ENCODE peak calls at places on chromosomes 5 and 9, in seven cellular contexts. Q is HFF-Myc, F is GM23338, W is GM13977, O is prostate gland, R is nephron progenitor cell, G is fibroblast of pulmonary artery. K is an unnamed sample.

GRCh38 chr5:75461679-75462078 is 49.8 kb downstream of the CERT1 start:
- DNase-seq in W (no peak), Q (no peak), F (no peak), G (peak), O (no peak), R (no peak), K (no peak)

GRCh38 chr9:110125763-110126351 is 82.1 kb downstream of the C9orf152 start:
- DNase-seq in W (no peak), F (no peak), Q (no peak), O (no peak), G (no peak), R (no peak), K (no peak)

GRCh38 chr9:114140850-114141249 is 14.5 kb upstream of the COL27A1 start:
- DNase-seq in F (no peak), W (no peak), Q (no peak), R (no peak), G (no peak), O (no peak), K (no peak)

GRCh38 chr9:83544002-83544698 is 5.9 kb upstream of the FRMD3 start:
- DNase-seq in G (peak), F (peak), Q (peak), R (peak), W (peak), O (no peak), K (peak)

GRCh38 chr5:122182491-122182921 is 53.2 kb downstream of the ZNF474 start:
- DNase-seq in G (peak), O (peak), R (no peak), F (peak), Q (no peak), W (no peak), K (no peak)

GRCh38 chr5:78627175-78627574 is 21.4 kb downstream of the LHFPL2 start:
- DNase-seq in R (no peak), G (peak), W (no peak), O (no peak), Q (no peak), F (no peak), K (no peak)

GRCh38 chr5:117667105-117667504 is 1092.5 kb upstream of the SEMA6A start:
- DNase-seq in R (no peak), G (no peak), F (peak), W (no peak), O (no peak), Q (no peak), K (no peak)

GRCh38 chr9:123049589-123050222 is 16.2 kb downstream of the GPR21 start:
- DNase-seq in G (peak), Q (peak), W (no peak), R (no peak), F (no peak), O (peak), K (no peak)

GRCh38 chr5:137695651-137696428 is 40.0 kb downstream of the KLHL3 start:
- DNase-seq in O (no peak), F (peak), R (no peak), W (no peak), Q (no peak), G (no peak), K (no peak)

GRCh38 chr9:131019387-131020239 is 10.6 kb downstream of the LAMC3 start:
- DNase-seq in Q (peak), W (no peak), G (no peak), F (no peak), R (no peak), O (peak), K (no peak)

GRCh38 chr5:132410451-132411381 is 41.2 kb downstream of the SLC22A5 start:
- DNase-seq in Q (no peak), R (peak), F (peak), W (peak), G (peak), O (peak), K (peak)

GRCh38 chr5:122997294-122997693 is 39.2 kb downstream of the PPIC start:
- DNase-seq in G (no peak), O (no peak), R (no peak), Q (no peak), W (no peak), F (peak), K (no peak)

GRCh38 chr9:26131891-26132290 is 453.6 kb upstream of the TUSC1 start:
- DNase-seq in F (no peak), O (no peak), W (no peak), G (peak), R (no peak), Q (no peak), K (no peak)

GRCh38 chr9:86573886-86574285 is 219.7 kb upstream of the TUT7 start:
- DNase-seq in G (no peak), Q (no peak), F (no peak), R (no peak), O (no peak), W (no peak), K (peak)

GRCh38 chr5:127586371-127586770 is 62.5 kb upstream of the CTXN3 start:
- DNase-seq in O (no peak), G (peak), F (no peak), Q (no peak), W (no peak), R (no peak), K (no peak)

GRCh38 chr9:129362287-129363098 is 184.4 kb upstream of the IER5L start:
- DNase-seq in O (peak), G (no peak), F (no peak), W (no peak), R (no peak), Q (no peak), K (no peak)

GRCh38 chr5:96807099-96807654 is 568 bp downstream of the ERAP1 start:
- DNase-seq in O (peak), W (peak), R (peak), F (peak), Q (peak), G (peak), K (no peak)

GRCh38 chr9:113941056-113941455 is 64.9 kb downstream of the ZNF618 start:
- DNase-seq in W (no peak), G (peak), Q (no peak), O (no peak), F (no peak), R (no peak), K (no peak)

GRCh38 chr5:141637266-141637692 is 482 bp downstream of the RELL2 start:
- DNase-seq in R (peak), Q (no peak), O (peak), F (peak), W (peak), G (no peak), K (no peak)

GRCh38 chr9:7536310-7536939 is 263.2 kb downstream of the DMAC1 start:
- DNase-seq in F (peak), O (peak), Q (peak), G (peak), W (peak), R (peak), K (peak)

GRCh38 chr9:86246752-86247161 is 12.7 kb downstream of the C9orf153 start:
- DNase-seq in Q (no peak), F (peak), R (peak), G (no peak), O (no peak), W (peak), K (no peak)

GRCh38 chr9:36870960-36871359 is 163.1 kb downstream of the PAX5 start:
- DNase-seq in W (no peak), O (no peak), Q (no peak), R (no peak), G (no peak), F (no peak), K (no peak)

GRCh38 chr9:138053996-138054752 is 176.6 kb downstream of the CACNA1B start:
- DNase-seq in W (no peak), G (no peak), O (no peak), R (no peak), F (no peak), Q (no peak), K (no peak)

GRCh38 chr5:88671808-88672499 is 211.0 kb downstream of the MEF2C start:
- DNase-seq in F (peak), W (no peak), G (no peak), O (no peak), Q (no peak), R (no peak), K (no peak)

GRCh38 chr5:119897537-119898370 is 268.4 kb downstream of the FAM170A start:
- DNase-seq in R (no peak), F (no peak), G (no peak), W (no peak), O (no peak), Q (no peak), K (no peak)

GRCh38 chr5:42090162-42090561 is 165.1 kb downstream of the FBXO4 start:
- DNase-seq in F (no peak), R (no peak), O (no peak), G (no peak), W (no peak), Q (no peak), K (no peak)

GRCh38 chr5:112417931-112418358 is 1.1 kb downstream of the EPB41L4A start:
- DNase-seq in W (peak), R (peak), G (peak), O (peak), Q (no peak), F (peak), K (no peak)

GRCh38 chr5:149546974-149547373 is 4.3 kb downstream of the CSNK1A1 start:
- DNase-seq in R (no peak), F (no peak), O (peak), G (no peak), Q (no peak), W (no peak), K (no peak)

GRCh38 chr9:130186839-130187522 is 14.8 kb downstream of the NCS1 start:
- DNase-seq in W (no peak), G (peak), Q (no peak), F (peak), R (no peak), O (no peak), K (no peak)

GRCh38 chr5:91189480-91190332 is 193.4 kb downstream of the ARRDC3 start:
- DNase-seq in F (no peak), R (no peak), Q (peak), W (no peak), O (no peak), G (peak), K (peak)

GRCh38 chr9:114046876-114047275 is 31.2 kb downstream of the AMBP start:
- DNase-seq in W (no peak), Q (peak), O (no peak), G (peak), F (no peak), R (no peak), K (no peak)

GRCh38 chr5:166594552-166594951 is 1696.9 kb upstream of the WWC1 start:
- DNase-seq in F (no peak), Q (no peak), R (no peak), O (no peak), W (no peak), G (no peak), K (no peak)
- TF ChIP-seq CTCF in F (no peak), Q (no peak), R (no peak), O (no peak), W (no peak), G (no peak), K (no peak)

GRCh38 chr9:126661122-126661520 is 47.4 kb downstream of the LMX1B start:
- DNase-seq in G (no peak), R (no peak), W (no peak), O (no peak), F (no peak), Q (no peak), K (no peak)

GRCh38 chr9:126663661-126664072 is 49.9 kb downstream of the LMX1B start:
- DNase-seq in F (no peak), G (no peak), R (no peak), Q (no peak), O (no peak), W (no peak), K (no peak)

GRCh38 chr9:126658964-126659555 is 45.3 kb downstream of the LMX1B start:
- DNase-seq in G (no peak), Q (no peak), O (no peak), W (no peak), F (no peak), R (no peak), K (no peak)

GRCh38 chr9:126664893-126665695 is 51.4 kb downstream of the LMX1B start:
- DNase-seq in Q (no peak), F (peak), G (no peak), O (peak), W (no peak), R (peak), K (no peak)

GRCh38 chr9:126661521-126662251 is 48.0 kb downstream of the LMX1B start:
- DNase-seq in Q (no peak), W (no peak), G (peak), R (no peak), F (peak), O (no peak), K (no peak)
- TF ChIP-seq CTCF in Q (no peak), W (no peak), G (no peak), R (no peak), F (peak), O (no peak), K (no peak)

DNA sequence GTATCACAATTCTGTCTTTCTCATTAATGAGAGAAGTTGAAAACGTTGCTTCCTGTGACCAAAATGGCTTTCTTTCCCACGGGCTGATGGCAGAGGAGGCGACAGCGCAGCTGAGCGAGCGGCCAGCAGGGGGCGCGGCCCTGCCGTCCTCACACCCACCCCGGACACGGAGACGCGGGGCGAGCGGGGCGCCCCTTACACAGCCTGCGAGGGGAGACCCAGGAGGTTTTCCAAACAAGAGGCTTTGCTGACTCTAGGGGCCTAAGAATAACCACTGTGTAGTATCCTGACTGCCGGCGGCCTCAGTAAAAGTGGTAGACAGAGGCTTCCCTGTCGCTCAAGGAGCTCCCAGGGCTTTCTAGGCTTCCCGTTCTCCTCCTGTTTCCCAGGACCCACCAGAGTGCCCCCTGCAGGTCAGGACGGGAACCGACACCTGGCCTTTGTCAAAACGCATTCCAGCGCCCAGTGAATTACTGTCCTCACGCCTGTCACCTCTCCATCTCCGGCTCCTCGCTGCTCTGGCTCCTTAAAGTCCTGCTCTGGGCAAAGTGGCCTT is 27.3 kb upstream of the FGF1 start:
- DNase-seq in Q (peak), F (peak), W (peak), R (peak), O (peak), G (peak), K (peak)
- TF ChIP-seq CTCF in Q (peak), F (peak), W (peak), R (peak), O (peak), G (peak), K (peak)

DNA sequence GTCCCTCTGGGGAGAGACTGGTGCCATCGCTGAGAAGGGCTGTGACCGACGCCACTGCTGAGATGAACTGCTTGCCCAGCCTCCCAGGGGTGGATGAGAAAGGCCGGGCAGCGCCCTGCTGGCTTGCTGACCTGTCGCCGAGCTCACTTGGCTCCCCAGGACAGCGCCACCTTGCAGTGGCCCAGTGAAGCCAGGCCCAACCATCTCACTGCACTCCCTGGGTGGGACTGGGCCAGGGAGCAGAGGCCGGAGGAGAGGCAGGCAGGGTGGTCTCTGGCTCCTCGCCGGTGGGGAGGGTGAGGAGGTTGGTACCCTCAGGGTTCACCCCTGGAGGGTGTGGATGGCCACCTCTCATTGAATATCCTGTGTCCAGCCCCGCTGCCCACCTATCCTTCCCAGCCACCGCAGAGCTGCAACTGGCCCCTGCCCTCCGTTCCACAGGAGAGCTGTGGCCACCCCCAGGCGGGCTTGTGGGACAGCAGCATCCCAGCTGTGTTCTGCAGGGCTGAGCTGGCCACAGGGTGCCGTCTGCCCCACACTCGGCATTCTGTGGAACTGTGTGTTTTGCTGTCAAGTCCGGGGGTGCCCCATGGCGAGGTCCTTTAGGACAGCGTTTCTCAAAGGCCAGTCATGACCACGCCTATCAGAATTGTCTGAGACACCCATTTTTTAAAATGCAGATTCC is 41.0 kb upstream of the FCN2 start:
- DNase-seq in R (peak), F (peak), O (no peak), W (no peak), Q (no peak), G (no peak), K (no peak)
- TF ChIP-seq CTCF in R (peak), F (peak), O (no peak), W (peak), Q (peak), G (no peak), K (no peak)

GRCh38 chr9:18208166-18209059 is 265.5 kb upstream of the ADAMTSL1 start:
- DNase-seq in W (no peak), O (peak), R (peak), G (peak), Q (peak), F (peak), K (no peak)
- TF ChIP-seq CTCF in W (peak), O (no peak), R (peak), G (peak), Q (peak), F (peak), K (peak)

GRCh38 chr5:6525910-6526309 is 77.3 kb downstream of the UBE2QL1 start:
- DNase-seq in R (peak), F (peak), O (peak), G (peak), Q (no peak), W (peak), K (no peak)
- TF ChIP-seq CTCF in R (peak), F (peak), O (no peak), G (no peak), Q (peak), W (peak), K (peak)

DNA sequence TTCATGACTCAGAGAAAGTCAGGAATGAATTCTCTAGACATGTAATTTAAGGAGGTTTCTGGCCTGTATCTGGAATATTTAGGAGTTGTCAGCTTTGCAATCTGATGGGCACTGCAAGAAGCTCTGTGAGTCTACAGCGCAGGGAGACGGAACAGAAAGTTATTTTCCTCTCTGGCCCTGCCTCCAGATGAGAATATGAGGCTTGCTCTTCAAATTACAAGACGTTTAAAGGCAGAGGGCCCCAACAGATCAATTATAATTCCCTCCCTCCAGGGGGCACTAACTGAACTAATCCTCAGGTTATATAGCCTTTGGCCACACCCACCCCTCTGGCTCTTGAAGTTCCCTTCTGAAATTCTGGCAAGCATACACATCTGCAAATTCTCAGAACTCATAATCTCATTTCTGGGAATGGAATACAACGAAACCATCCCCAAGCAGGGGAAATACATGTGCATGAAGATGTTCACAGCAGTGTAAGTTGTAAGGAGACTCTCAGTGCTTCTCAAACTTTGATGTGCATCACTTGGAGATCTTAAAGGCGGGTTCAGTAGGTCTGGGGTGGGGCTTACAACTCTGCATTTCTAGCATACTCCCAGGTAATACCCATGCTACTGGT is 307.6 kb downstream of the CWC27 start:
- DNase-seq in F (peak), G (peak), O (no peak), W (peak), R (no peak), Q (peak), K (peak)
- TF ChIP-seq CTCF in F (peak), G (peak), O (no peak), W (peak), R (no peak), Q (peak), K (peak)

GRCh38 chr9:136031741-136032638 is 63.1 kb downstream of the NACC2 start:
- DNase-seq in W (no peak), G (peak), O (no peak), F (no peak), Q (no peak), R (no peak), K (no peak)
- TF ChIP-seq CTCF in W (no peak), G (no peak), O (no peak), F (no peak), Q (no peak), R (no peak), K (no peak)

GRCh38 chr9:132585954-132586829 is 3.8 kb downstream of the BARHL1 start:
- DNase-seq in R (peak), W (peak), Q (no peak), G (no peak), O (no peak), F (peak), K (no peak)
- TF ChIP-seq CTCF in R (no peak), W (no peak), Q (no peak), G (no peak), O (no peak), F (no peak), K (no peak)